ENCODE peak calls at places on chromosomes 12 and 14, in nine cellular contexts. J is NCI-H1105 treated with DMSO at 0.1 percent for 48 hours; Z is pancreas; Q is D341Med; T is EL; B is PC-9; A is stimulated activated CD8-positive, alpha-beta memory T cell treated with anti-CD3 and anti-CD28 coated beads, Interleukin-4, amount 100 ng/mL, for 1 hour; F is EH; K is aorta. R is an unnamed sample.

GRCh38 chr12:125132698-125133400 is 67.6 kb downstream of the AACS start:
- DNase-seq in Q (no peak), J (no peak), A (no peak), K (no peak), F (peak), T (no peak), Z (no peak), B (no peak), R (no peak)

GRCh38 chr12:122064034-122064777 is 14.3 kb upstream of the MLXIP start:
- DNase-seq in T (peak), F (peak), K (peak), Q (peak), B (peak), A (no peak), J (peak), Z (peak), R (peak)

GRCh38 chr12:25054783-25055144 is 105.9 kb upstream of the BCAT1 start:
- DNase-seq in K (no peak), F (peak), Q (no peak), A (no peak), J (no peak), B (no peak), T (peak), Z (no peak), R (peak)

GRCh38 chr14:90740081-90740480 is 76.1 kb downstream of the TTC7B start:
- DNase-seq in F (no peak), A (no peak), T (no peak), B (no peak), Q (peak), J (no peak), K (no peak), Z (no peak), R (no peak)

GRCh38 chr12:20212658-20213387 is 155.5 kb upstream of the PDE3A start:
- DNase-seq in K (peak), B (peak), Z (peak), F (peak), J (peak), T (peak), Q (peak), A (no peak), R (peak)

GRCh38 chr12:25644964-25645363 is 91.9 kb upstream of the LMNTD1 start:
- DNase-seq in T (no peak), J (peak), Q (no peak), Z (no peak), B (no peak), A (no peak), F (peak), K (no peak), R (no peak)

GRCh38 chr12:14691560-14691959 is 4.8 kb downstream of the GUCY2C start:
- DNase-seq in Q (no peak), J (peak), Z (peak), A (no peak), F (peak), B (no peak), T (no peak), K (no peak), R (no peak)

GRCh38 chr12:57815177-57816000 is 3.1 kb downstream of the AVIL start:
- DNase-seq in T (no peak), A (no peak), Z (no peak), Q (peak), B (no peak), J (peak), F (no peak), K (no peak), R (no peak)

GRCh38 chr12:124437121-124437520 is 130.3 kb downstream of the NCOR2 start:
- DNase-seq in J (no peak), Q (no peak), F (no peak), K (no peak), B (no peak), A (no peak), Z (no peak), T (no peak), R (no peak)

GRCh38 chr14:69052181-69052601 is 73.1 kb upstream of the ACTN1 start:
- DNase-seq in Z (no peak), A (no peak), F (no peak), Q (no peak), K (no peak), T (no peak), B (no peak), J (no peak), R (no peak)

GRCh38 chr12:130087222-130087621 is 75.0 kb upstream of the FZD10 start:
- DNase-seq in J (no peak), Q (no peak), K (no peak), T (no peak), Z (no peak), B (no peak), F (no peak), A (no peak), R (no peak)

GRCh38 chr12:60174476-60174875 is 578.6 kb downstream of the SLC16A7 start:
- DNase-seq in J (no peak), K (no peak), Q (no peak), B (no peak), A (no peak), F (peak), T (peak), Z (no peak), R (no peak)

GRCh38 chr14:32509632-32510187 is 180.6 kb downstream of the AKAP6 start:
- DNase-seq in J (no peak), A (no peak), Q (no peak), T (peak), F (peak), Z (peak), K (peak), B (peak), R (peak)

GRCh38 chr12:96471368-96472040 is 17.9 kb upstream of the CFAP54 start:
- DNase-seq in K (no peak), Q (no peak), Z (no peak), J (no peak), B (no peak), A (no peak), T (peak), F (peak), R (peak)

GRCh38 chr12:116916122-116916521 is 5.4 kb downstream of the FBXW8 start:
- DNase-seq in T (peak), Q (no peak), Z (no peak), A (no peak), F (peak), B (peak), K (no peak), J (no peak), R (no peak)

GRCh38 chr12:54159140-54159539 is 29.6 kb downstream of the SMUG1 start:
- DNase-seq in K (no peak), A (no peak), J (peak), Z (no peak), B (no peak), Q (no peak), F (no peak), T (no peak), R (peak)

GRCh38 chr14:72024043-72024407 is 91.8 kb downstream of the RGS6 start:
- DNase-seq in T (peak), F (peak), J (peak), B (no peak), A (no peak), K (no peak), Z (peak), Q (peak), R (peak)

GRCh38 chr14:74671789-74672188 is 41.1 kb downstream of the AREL1 start:
- DNase-seq in Z (no peak), T (peak), A (no peak), F (peak), J (no peak), K (peak), Q (no peak), B (peak), R (peak)

GRCh38 chr12:52630609-52631200 is 12.3 kb upstream of the KRT73 start:
- DNase-seq in F (no peak), J (no peak), A (no peak), T (no peak), B (no peak), Z (no peak), K (no peak), Q (peak), R (no peak)

GRCh38 chr12:25801621-25802243 is 156.8 kb upstream of the RASSF8 start:
- DNase-seq in Q (no peak), B (no peak), J (peak), F (no peak), T (no peak), K (no peak), Z (no peak), A (no peak), R (no peak)

GRCh38 chr14:93041002-93041401 is 74.7 kb downstream of the ITPK1 start:
- DNase-seq in J (no peak), Q (no peak), K (no peak), Z (no peak), A (no peak), B (no peak), F (no peak), T (no peak), R (no peak)

GRCh38 chr12:98646165-98646764 is 1.2 kb downstream of the APAF1 start:
- DNase-seq in Q (no peak), K (no peak), J (peak), B (no peak), Z (no peak), A (no peak), T (peak), F (peak), R (peak)